ENCODE peak calls at places on chromosomes 4 and X, in seven cellular contexts. A is uterus, C is right lobe of liver, L is sigmoid colon, V is IMR-90, S is suprapubic skin, B is A549. W is an unnamed sample.

GRCh38 chr4:151107063-151107462 is 7.6 kb downstream of the RPS3A start:
- DNase-seq in S (no peak), L (no peak), V (no peak), B (no peak), A (no peak), C (no peak), W (no peak)

GRCh38 chr4:159296061-159296460 is 193.2 kb downstream of the RAPGEF2 start:
- DNase-seq in C (no peak), V (peak; percentile 85), S (no peak), L (no peak), A (no peak), B (no peak), W (no peak)

GRCh38 chr4:41257257-41257900 is 651 bp downstream of the UCHL1 start:
- DNase-seq in A (no peak), V (peak; percentile 52), S (peak; percentile 68), B (peak; percentile 79), C (peak; percentile 63), L (peak; percentile 70), W (peak; percentile 62)

GRCh38 chrX:103685396-103685795 is 1.1 kb downstream of the MORF4L2 start:
- DNase-seq in V (no peak), B (peak; percentile 12), L (no peak), C (no peak), S (no peak), A (no peak), W (no peak)

GRCh38 chrX:114532093-114532805 is 51.6 kb upstream of the HTR2C start:
- DNase-seq in S (no peak), V (no peak), A (no peak), B (no peak), L (no peak), C (no peak), W (no peak)

GRCh38 chr4:38034986-38035882 is 75.0 kb downstream of the PTTG2 start:
- DNase-seq in V (peak; percentile 70), L (no peak), S (no peak), B (peak; percentile 45), C (no peak), A (peak; percentile 68), W (no peak)

GRCh38 chr4:158065603-158066002 is 107.2 kb downstream of the GASK1B start:
- DNase-seq in S (no peak), C (no peak), A (no peak), L (no peak), V (no peak), B (no peak), W (no peak)

GRCh38 chr4:145541266-145541770 is 59.7 kb downstream of the SMAD1 start:
- DNase-seq in C (no peak), S (no peak), B (no peak), A (no peak), L (no peak), V (no peak), W (no peak)

GRCh38 chr4:24489870-24490269 is 94.5 kb downstream of the DHX15 start:
- DNase-seq in L (peak; percentile 71), C (no peak), V (no peak), B (no peak), A (no peak), S (no peak), W (no peak)

GRCh38 chrX:108122748-108123147 is 31.2 kb downstream of the ATG4A start:
- DNase-seq in A (no peak), B (no peak), L (no peak), S (no peak), V (peak; percentile 17), C (no peak), W (no peak)

GRCh38 chr4:118969359-118969758 is 80.7 kb downstream of the SYNPO2 start:
- DNase-seq in B (peak; percentile 38), V (peak; percentile 82), L (peak; percentile 90), A (peak; percentile 86), C (no peak), S (no peak), W (peak; percentile 36)

GRCh38 chr4:21476753-21477152 is 471.8 kb downstream of the KCNIP4 start:
- DNase-seq in L (no peak), C (no peak), B (no peak), V (no peak), S (no peak), A (no peak), W (no peak)

GRCh38 chr4:38514465-38515146 is 149.4 kb upstream of the KLF3 start:
- DNase-seq in S (no peak), A (no peak), B (no peak), C (no peak), L (no peak), V (no peak), W (no peak)

GRCh38 chr4:99816611-99817309 is at the start of gene DAPP1:
- DNase-seq in B (no peak), L (peak; percentile 70), C (peak; percentile 60), A (peak; percentile 23), V (no peak), S (peak; percentile 73), W (peak; percentile 74)
- TF ChIP-seq POLR2A in B (no peak), L (peak; percentile 9), C (no peak), A (no peak), V (no peak), S (no peak), W (no peak)

DNA sequence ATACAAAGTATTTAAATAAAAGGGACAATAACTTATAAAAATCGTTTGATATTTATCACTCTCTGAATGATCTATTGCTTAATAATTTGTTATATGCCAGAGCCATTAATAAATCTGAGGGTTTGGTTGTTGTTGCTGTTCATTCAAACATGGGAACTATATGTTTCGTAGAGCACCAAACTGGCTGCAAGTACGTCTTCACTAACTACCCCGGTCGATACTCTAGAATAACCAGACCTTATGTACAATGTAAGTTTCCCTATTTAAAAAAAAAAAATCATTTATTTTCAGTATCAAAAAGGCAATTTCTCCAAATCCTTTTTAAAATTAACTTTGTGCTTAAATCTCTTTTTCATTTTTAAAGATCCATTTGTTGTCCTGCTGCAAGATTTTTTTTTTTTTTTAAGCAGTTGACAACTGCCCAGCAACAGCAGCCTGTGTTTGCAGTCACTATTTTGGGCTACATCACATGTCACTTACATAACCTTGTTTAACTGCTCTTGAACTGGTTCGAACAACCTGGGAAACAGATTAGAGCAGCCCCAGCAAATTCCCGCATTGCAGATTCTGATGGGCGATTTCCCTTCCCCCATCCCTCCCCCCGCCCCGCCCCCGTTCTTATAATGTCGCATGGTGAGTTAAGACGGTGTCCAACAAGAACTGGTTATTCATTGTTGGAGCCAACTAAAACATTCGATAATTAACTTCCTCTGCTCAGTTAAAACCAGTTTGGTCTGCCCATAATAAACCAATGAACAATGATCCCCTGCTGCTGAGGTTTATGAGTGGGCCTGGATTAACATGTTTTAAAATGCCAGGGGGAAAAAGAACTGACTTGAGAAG is 238.9 kb downstream of the NR3C2 start:
- DNase-seq in B (no peak), L (no peak), V (no peak), C (no peak), S (no peak), A (no peak), W (peak; percentile 48)
- H3K4me3 ChIP-seq in B (no peak overlapping the region), L (no peak overlapping the region), V (no peak overlapping the region), C (no peak overlapping the region), S (no peak overlapping the region), A (no peak overlapping the region), W (no peak overlapping the region)

DNA sequence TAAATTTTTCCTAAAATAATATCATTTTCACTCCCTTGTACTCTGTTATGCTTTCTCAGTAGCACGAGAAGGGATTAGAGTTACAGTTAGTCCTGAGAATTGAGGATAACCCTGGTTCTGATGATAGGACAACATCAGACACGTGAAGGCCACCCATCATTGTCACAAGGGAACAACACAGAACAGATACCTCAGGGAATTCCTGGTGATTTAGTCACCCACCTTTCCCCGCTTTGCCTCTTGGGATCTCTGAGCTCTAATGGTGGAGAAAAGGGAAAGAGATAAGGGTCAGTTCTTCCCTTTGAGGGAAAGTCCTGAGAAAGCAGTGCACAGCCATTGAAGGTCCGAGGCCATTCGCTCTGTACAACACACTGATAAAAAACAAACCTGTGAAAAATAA is 112.3 kb upstream of the GALNT7 start:
- DNase-seq in C (no peak), S (no peak), A (no peak), B (no peak), V (no peak), L (no peak), W (no peak)
- TF ChIP-seq POLR2A in C (no peak), S (no peak), A (no peak), B (no peak), V (no peak), L (no peak), W (no peak)

GRCh38 chrX:68665502-68665901 is 18.0 kb downstream of the STARD8 start:
- DNase-seq in V (no peak), B (no peak), L (no peak), S (no peak), C (no peak), A (no peak), W (no peak)
- H3K4me3 ChIP-seq in V (no peak overlapping the region), B (no peak overlapping the region), L (no peak overlapping the region), S (no peak overlapping the region), C (no peak overlapping the region), A (no peak overlapping the region), W (no peak overlapping the region)

GRCh38 chrX:44489515-44489914 is 53.1 kb downstream of the FUNDC1 start:
- DNase-seq in B (no peak), C (no peak), V (no peak), A (no peak), S (no peak), L (no peak), W (no peak)

GRCh38 chrX:44495091-44495490 is 47.6 kb downstream of the FUNDC1 start:
- DNase-seq in B (no peak), L (no peak), V (no peak), S (no peak), C (no peak), A (no peak), W (no peak)

GRCh38 chrX:44494357-44494756 is 48.3 kb downstream of the FUNDC1 start:
- DNase-seq in L (no peak), C (no peak), A (no peak), B (no peak), S (no peak), V (no peak), W (no peak)
- TF ChIP-seq POLR2A in L (no peak), C (no peak), A (no peak), B (no peak), S (no peak), V (no peak), W (no peak)

GRCh38 chr4:3307486-3307885 is 14.7 kb downstream of the RGS12 start:
- DNase-seq in B (no peak), L (peak; percentile 46), V (no peak), S (peak; percentile 29), A (no peak), C (peak; percentile 42), W (no peak)
- H3K4me3 ChIP-seq in B (no peak overlapping the region), L (no peak overlapping the region), V (no peak overlapping the region), S (no peak overlapping the region), A (no peak overlapping the region), C (no peak overlapping the region), W (no peak overlapping the region)